ENCODE peak calls at places on chromosomes 2 and 18, in eight cellular contexts. N, R, Y, V, H, Z, P and Q are unnamed samples.

GRCh38 chr2:23525137-23525765 is 140.3 kb downstream of the KLHL29 start:
- DNase-seq in H (no peak), P (no peak), R (no peak), V (no peak), N (no peak), Y (no peak), Z (no peak), Q (no peak)

GRCh38 chr2:44969936-44970335 is 28.4 kb downstream of the SIX3 start:
- DNase-seq in Z (no peak), H (no peak), P (no peak), R (no peak), Y (no peak), V (no peak), N (no peak), Q (no peak)

GRCh38 chr2:20594048-20594750 is 56.7 kb downstream of the HS1BP3 start:
- DNase-seq in Y (no peak), P (peak; percentile 25), Z (no peak), R (no peak), H (no peak), N (no peak), V (no peak), Q (peak; percentile 36)

GRCh38 chr2:141062443-141062842 is 1068.4 kb downstream of the LRP1B start:
- DNase-seq in N (peak; percentile 37), Y (no peak), R (no peak), H (no peak), Z (peak; percentile 44), V (peak; percentile 48), P (no peak), Q (no peak)

GRCh38 chr2:197515277-197515797 is 529 bp upstream of the MOB4 start:
- DNase-seq in N (no peak), P (no peak), R (peak; percentile 53), H (no peak), Y (no peak), Z (no peak), V (peak; percentile 14), Q (no peak)

GRCh38 chr2:39593439-39594393 is 72.0 kb upstream of the TMEM178A start:
- DNase-seq in Z (no peak), R (peak; percentile 86), Y (no peak), N (peak; percentile 70), P (no peak), H (no peak), V (peak; percentile 61), Q (peak; percentile 83)

GRCh38 chr18:55318864-55319516 is 269.0 kb downstream of the TCF4 start:
- DNase-seq in Y (no peak), H (no peak), P (no peak), Z (no peak), N (no peak), R (peak; percentile 87), V (no peak), Q (no peak)

GRCh38 chr18:48607049-48607984 is 68.5 kb downstream of the CTIF start:
- DNase-seq in Z (peak; percentile 53), Y (no peak), P (no peak), V (peak; percentile 55), H (no peak), R (peak; percentile 90), N (peak; percentile 58), Q (no peak)

GRCh38 chr2:61537590-61538178 is 472 bp downstream of the XPO1 start:
- DNase-seq in R (peak; percentile 9), H (no peak), Y (no peak), Z (no peak), V (no peak), N (peak; percentile 56), P (no peak), Q (no peak)

GRCh38 chr2:182650704-182651103 is 65.4 kb upstream of the DNAJC10 start:
- DNase-seq in H (no peak), N (no peak), P (no peak), V (peak; percentile 49), Z (no peak), R (peak; percentile 83), Y (no peak), Q (no peak)

GRCh38 chr18:12786669-12787068 is 83.8 kb downstream of the PSMG2 start:
- DNase-seq in R (no peak), N (no peak), P (no peak), Z (no peak), H (no peak), V (no peak), Y (no peak), Q (no peak)

GRCh38 chr2:24785704-24786321 is 7.4 kb downstream of the PTRHD1 start:
- DNase-seq in V (no peak), H (peak; percentile 74), R (no peak), N (no peak), Z (no peak), P (peak; percentile 69), Y (no peak), Q (no peak)

GRCh38 chr2:66582975-66583842 is 148.3 kb downstream of the MEIS1 start:
- DNase-seq in P (no peak), Z (no peak), H (no peak), R (peak; percentile 71), V (no peak), N (no peak), Y (no peak), Q (peak; percentile 56)

GRCh38 chr2:74937221-74937880 is 21.1 kb upstream of the POLE4 start:
- DNase-seq in N (no peak), V (no peak), R (no peak), H (no peak), Z (no peak), Y (no peak), P (no peak), Q (no peak)

GRCh38 chr2:74481961-74482800 is 617 bp downstream of the CCDC142 start:
- DNase-seq in R (no peak), V (peak; percentile 75), H (no peak), N (no peak), Y (peak; percentile 65), Z (no peak), P (no peak), Q (peak; percentile 61)

GRCh38 chr2:98469862-98470544 is 25.3 kb downstream of the INPP4A start:
- DNase-seq in V (no peak), Y (no peak), P (peak; percentile 55), N (no peak), Z (no peak), R (no peak), H (no peak), Q (no peak)

GRCh38 chr2:42921721-42922120 is 129.3 kb upstream of the HAAO start:
- DNase-seq in Z (no peak), P (no peak), V (no peak), Y (no peak), R (no peak), H (no peak), N (no peak), Q (no peak)

DNA sequence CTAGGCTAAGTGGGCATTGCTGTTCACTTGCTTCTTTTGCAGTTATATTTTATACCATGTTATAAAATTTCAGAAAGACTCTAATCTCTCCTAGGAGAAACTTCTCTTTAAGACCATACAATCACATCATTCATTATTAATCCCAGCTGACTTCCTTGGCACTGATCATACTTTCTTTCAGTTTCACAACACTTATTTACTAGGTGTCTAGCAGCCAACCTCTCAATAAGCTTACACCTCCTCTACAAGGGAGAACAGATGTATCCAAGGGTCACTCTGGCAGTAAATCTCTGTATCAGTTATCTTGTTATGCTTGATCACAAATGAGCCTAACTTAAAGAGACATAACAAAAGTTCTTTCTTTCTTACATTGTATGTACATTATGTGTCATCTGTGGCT is 69.8 kb upstream of the EPB41L5 start:
- DNase-seq in P (no peak), N (no peak), Z (no peak), Y (no peak), V (no peak), H (no peak), R (no peak), Q (no peak)
- TF ChIP-seq CTCF in P (no peak), N (no peak), Z (no peak), Y (no peak), V (no peak), H (no peak), R (no peak), Q (no peak)

DNA sequence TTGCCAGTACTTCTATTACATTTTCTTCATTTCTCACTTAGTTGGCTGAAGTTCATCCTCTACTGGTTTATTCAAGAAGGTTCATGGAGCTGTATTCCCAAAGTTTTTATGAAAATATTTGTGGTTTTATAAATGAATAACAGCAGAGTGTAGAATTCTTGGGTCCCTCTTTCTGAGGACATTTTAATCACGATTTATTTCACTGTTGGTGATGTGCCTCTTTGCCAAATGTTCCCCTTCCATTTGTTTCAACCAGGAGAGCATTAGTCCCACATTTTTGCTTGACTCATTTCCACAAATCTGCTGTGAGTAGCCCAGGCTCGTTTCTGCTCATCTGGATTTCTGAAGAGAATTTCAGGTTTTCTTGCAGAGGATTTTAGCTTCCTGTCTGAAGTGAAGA is 20.8 kb downstream of the COPS7B start:
- DNase-seq in Y (no peak), H (no peak), P (no peak), V (no peak), Z (no peak), R (no peak), N (no peak), Q (no peak)
- H3K4me3 ChIP-seq in Y (no peak overlapping the region), H (no peak overlapping the region), P (no peak overlapping the region), V (no peak overlapping the region), Z (no peak overlapping the region), R (no peak overlapping the region), N (no peak overlapping the region), Q (no peak overlapping the region)

GRCh38 chr2:11977766-11978524 is 231.5 kb downstream of the LPIN1 start:
- DNase-seq in Z (no peak), R (no peak), H (no peak), P (no peak), V (no peak), N (no peak), Y (no peak), Q (no peak)

GRCh38 chr2:11976090-11976489 is 229.7 kb downstream of the LPIN1 start:
- DNase-seq in Y (no peak), N (no peak), P (no peak), H (no peak), V (no peak), R (no peak), Z (no peak), Q (no peak)

GRCh38 chr2:11980809-11981208 is 234.4 kb downstream of the LPIN1 start:
- DNase-seq in Z (no peak), Y (no peak), P (no peak), H (no peak), V (no peak), R (no peak), N (no peak), Q (no peak)

GRCh38 chr2:11974573-11974972 is 228.1 kb downstream of the LPIN1 start:
- DNase-seq in N (no peak), Z (no peak), P (no peak), Y (no peak), R (no peak), H (no peak), V (no peak), Q (no peak)

DNA sequence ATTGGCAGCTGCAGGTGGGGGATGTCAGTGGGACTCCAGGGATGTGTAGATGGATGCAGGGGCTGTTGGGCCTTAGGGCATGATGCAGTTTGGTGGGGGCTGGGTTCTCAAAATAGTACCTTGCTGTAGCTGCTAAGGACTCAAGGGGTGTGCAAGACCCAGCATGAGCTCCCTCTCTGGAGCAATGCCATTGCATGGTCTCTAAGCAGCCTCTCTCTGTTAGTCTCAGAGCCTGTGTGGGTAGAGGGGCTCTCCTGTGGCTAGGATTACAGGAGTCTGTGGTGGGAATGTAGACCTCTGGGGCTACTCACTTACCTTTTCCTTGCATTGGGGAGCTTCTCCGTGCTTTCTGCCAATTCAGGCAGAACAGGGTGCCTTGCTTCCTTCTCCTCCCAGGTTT is 228.9 kb downstream of the LPIN1 start:
- DNase-seq in V (no peak), N (no peak), Y (no peak), Z (no peak), P (no peak), H (no peak), R (no peak), Q (no peak)
- H3K9me3 ChIP-seq in V (no peaks in the 10 kb centered on the region), N (peaks cover 52% of the 10 kb centered on the region), Y (peaks cover 4% of the 10 kb centered on the region), Z (peaks cover 59% of the 10 kb centered on the region), P (no peaks in the 10 kb centered on the region), H (peaks cover 14% of the 10 kb centered on the region), R (no peaks in the 10 kb centered on the region), Q (peaks cover 8% of the 10 kb centered on the region)

GRCh38 chr2:180145163-180145562 is 138.1 kb upstream of the CWC22 start:
- DNase-seq in Z (no peak), P (no peak), H (no peak), Y (no peak), N (no peak), R (no peak), V (no peak), Q (no peak)
- TF ChIP-seq CTCF in Z (no peak), P (no peak), H (no peak), Y (no peak), N (no peak), R (no peak), V (no peak), Q (no peak)